ENCODE peak calls at places on chromosomes 1 and 21, in nine cellular contexts. One of them, this sample, is unnamed.

GRCh38 chr1:197481101-197481500 is 213.0 kb downstream of the CRB1 start:
- DNase-seq in pancreas: no peak
- DNase-seq in colonic mucosa: no peak
- DNase-seq in uterus: no peak
- DNase-seq in CD8-positive, alpha-beta memory T cell: peak; percentile 27
- DNase-seq in activated CD8-positive, alpha-beta memory T cell treated with anti-CD3 and anti-CD28 coated beads for 48 hours: no peak
- DNase-seq in NCI-H345: no peak
- DNase-seq in GM13977: no peak
- DNase-seq in MV-4-11: no peak
- DNase-seq in this sample: no peak

GRCh38 chr1:225763815-225764548 is 13.6 kb upstream of the SRP9 start:
- DNase-seq in uterus: no peak
- DNase-seq in CD8-positive, alpha-beta memory T cell: no peak
- DNase-seq in GM13977: no peak
- DNase-seq in NCI-H345: no peak
- DNase-seq in pancreas: no peak
- DNase-seq in activated CD8-positive, alpha-beta memory T cell treated with anti-CD3 and anti-CD28 coated beads for 48 hours: no peak
- DNase-seq in colonic mucosa: peak; percentile 15
- DNase-seq in MV-4-11: peak; percentile 59
- DNase-seq in this sample: peak; percentile 34

GRCh38 chr1:110616587-110616986 is 10.4 kb upstream of the KCNA2 start:
- DNase-seq in activated CD8-positive, alpha-beta memory T cell treated with anti-CD3 and anti-CD28 coated beads for 48 hours: no peak
- DNase-seq in pancreas: no peak
- DNase-seq in GM13977: no peak
- DNase-seq in CD8-positive, alpha-beta memory T cell: no peak
- DNase-seq in uterus: no peak
- DNase-seq in NCI-H345: peak; percentile 95
- DNase-seq in colonic mucosa: no peak
- DNase-seq in MV-4-11: peak; percentile 86
- DNase-seq in this sample: peak; percentile 42

GRCh38 chr1:223534677-223535076 is 130.8 kb downstream of the CAPN8 start:
- DNase-seq in colonic mucosa: no peak
- DNase-seq in CD8-positive, alpha-beta memory T cell: no peak
- DNase-seq in pancreas: no peak
- DNase-seq in MV-4-11: no peak
- DNase-seq in GM13977: no peak
- DNase-seq in activated CD8-positive, alpha-beta memory T cell treated with anti-CD3 and anti-CD28 coated beads for 48 hours: no peak
- DNase-seq in NCI-H345: no peak
- DNase-seq in uterus: no peak
- DNase-seq in this sample: no peak

GRCh38 chr1:111127923-111128643 is 11.8 kb downstream of the DRAM2 start:
- DNase-seq in pancreas: no peak
- DNase-seq in colonic mucosa: no peak
- DNase-seq in CD8-positive, alpha-beta memory T cell: no peak
- DNase-seq in activated CD8-positive, alpha-beta memory T cell treated with anti-CD3 and anti-CD28 coated beads for 48 hours: no peak
- DNase-seq in uterus: no peak
- DNase-seq in MV-4-11: peak; percentile 91
- DNase-seq in NCI-H345: no peak
- DNase-seq in GM13977: no peak
- DNase-seq in this sample: no peak

GRCh38 chr1:200916152-200916551 is 21.5 kb downstream of the INAVA start:
- DNase-seq in MV-4-11: no peak
- DNase-seq in uterus: no peak
- DNase-seq in pancreas: peak; percentile 38
- DNase-seq in CD8-positive, alpha-beta memory T cell: no peak
- DNase-seq in colonic mucosa: no peak
- DNase-seq in NCI-H345: no peak
- DNase-seq in GM13977: no peak
- DNase-seq in activated CD8-positive, alpha-beta memory T cell treated with anti-CD3 and anti-CD28 coated beads for 48 hours: no peak
- DNase-seq in this sample: no peak

GRCh38 chr1:4133541-4133940 is 233.5 kb upstream of the C1orf174 start:
- DNase-seq in activated CD8-positive, alpha-beta memory T cell treated with anti-CD3 and anti-CD28 coated beads for 48 hours: no peak
- DNase-seq in GM13977: no peak
- DNase-seq in uterus: no peak
- DNase-seq in colonic mucosa: no peak
- DNase-seq in MV-4-11: no peak
- DNase-seq in CD8-positive, alpha-beta memory T cell: no peak
- DNase-seq in NCI-H345: no peak
- DNase-seq in pancreas: no peak
- DNase-seq in this sample: no peak

GRCh38 chr1:33516891-33517550 is 44.6 kb downstream of the ZSCAN20 start:
- DNase-seq in NCI-H345: no peak
- DNase-seq in colonic mucosa: no peak
- DNase-seq in MV-4-11: no peak
- DNase-seq in activated CD8-positive, alpha-beta memory T cell treated with anti-CD3 and anti-CD28 coated beads for 48 hours: no peak
- DNase-seq in CD8-positive, alpha-beta memory T cell: no peak
- DNase-seq in GM13977: no peak
- DNase-seq in uterus: no peak
- DNase-seq in pancreas: no peak
- DNase-seq in this sample: no peak

GRCh38 chr1:93137604-93138292 is 42.5 kb downstream of the TMED5 start:
- DNase-seq in NCI-H345: no peak
- DNase-seq in activated CD8-positive, alpha-beta memory T cell treated with anti-CD3 and anti-CD28 coated beads for 48 hours: no peak
- DNase-seq in MV-4-11: no peak
- DNase-seq in pancreas: no peak
- DNase-seq in colonic mucosa: no peak
- DNase-seq in uterus: no peak
- DNase-seq in CD8-positive, alpha-beta memory T cell: no peak
- DNase-seq in GM13977: no peak
- DNase-seq in this sample: peak; percentile 10

GRCh38 chr1:58162952-58163550 is 383.5 kb downstream of the OMA1 start:
- DNase-seq in NCI-H345: peak; percentile 65
- DNase-seq in colonic mucosa: peak; percentile 51
- DNase-seq in MV-4-11: peak; percentile 3
- DNase-seq in pancreas: peak; percentile 51
- DNase-seq in uterus: peak; percentile 36
- DNase-seq in activated CD8-positive, alpha-beta memory T cell treated with anti-CD3 and anti-CD28 coated beads for 48 hours: no peak
- DNase-seq in GM13977: no peak
- DNase-seq in CD8-positive, alpha-beta memory T cell: no peak
- DNase-seq in this sample: peak; percentile 70

GRCh38 chr1:85359874-85360708 is 83.7 kb upstream of the BCL10 start:
- DNase-seq in colonic mucosa: no peak
- DNase-seq in activated CD8-positive, alpha-beta memory T cell treated with anti-CD3 and anti-CD28 coated beads for 48 hours: no peak
- DNase-seq in MV-4-11: no peak
- DNase-seq in CD8-positive, alpha-beta memory T cell: no peak
- DNase-seq in uterus: no peak
- DNase-seq in pancreas: no peak
- DNase-seq in GM13977: no peak
- DNase-seq in NCI-H345: no peak
- DNase-seq in this sample: peak; percentile 41

GRCh38 chr1:33096358-33097005 is 15.5 kb downstream of the AZIN2 start:
- DNase-seq in MV-4-11: no peak
- DNase-seq in uterus: no peak
- DNase-seq in pancreas: no peak
- DNase-seq in CD8-positive, alpha-beta memory T cell: no peak
- DNase-seq in NCI-H345: no peak
- DNase-seq in GM13977: no peak
- DNase-seq in colonic mucosa: no peak
- DNase-seq in activated CD8-positive, alpha-beta memory T cell treated with anti-CD3 and anti-CD28 coated beads for 48 hours: no peak
- DNase-seq in this sample: peak; percentile 82

GRCh38 chr1:7069888-7070287 is 284.6 kb downstream of the CAMTA1 start:
- DNase-seq in MV-4-11: no peak
- DNase-seq in CD8-positive, alpha-beta memory T cell: no peak
- DNase-seq in NCI-H345: no peak
- DNase-seq in GM13977: no peak
- DNase-seq in activated CD8-positive, alpha-beta memory T cell treated with anti-CD3 and anti-CD28 coated beads for 48 hours: no peak
- DNase-seq in uterus: no peak
- DNase-seq in pancreas: no peak
- DNase-seq in colonic mucosa: no peak
- DNase-seq in this sample: peak; percentile 6

GRCh38 chr1:86409416-86410021 is 13.4 kb upstream of the ODF2L start:
- DNase-seq in uterus: no peak
- DNase-seq in MV-4-11: peak; percentile 87
- DNase-seq in pancreas: no peak
- DNase-seq in GM13977: no peak
- DNase-seq in CD8-positive, alpha-beta memory T cell: no peak
- DNase-seq in NCI-H345: peak; percentile 67
- DNase-seq in activated CD8-positive, alpha-beta memory T cell treated with anti-CD3 and anti-CD28 coated beads for 48 hours: no peak
- DNase-seq in colonic mucosa: no peak
- DNase-seq in this sample: peak; percentile 24

GRCh38 chr21:38908537-38908936 is 102.8 kb downstream of the ETS2 start:
- DNase-seq in GM13977: no peak
- DNase-seq in colonic mucosa: no peak
- DNase-seq in uterus: no peak
- DNase-seq in activated CD8-positive, alpha-beta memory T cell treated with anti-CD3 and anti-CD28 coated beads for 48 hours: no peak
- DNase-seq in NCI-H345: no peak
- DNase-seq in MV-4-11: peak; percentile 54
- DNase-seq in pancreas: no peak
- DNase-seq in CD8-positive, alpha-beta memory T cell: no peak
- DNase-seq in this sample: no peak

GRCh38 chr1:232130815-232131474 is 499.0 kb downstream of the SIPA1L2 start:
- DNase-seq in MV-4-11: no peak
- DNase-seq in uterus: no peak
- DNase-seq in GM13977: no peak
- DNase-seq in pancreas: no peak
- DNase-seq in NCI-H345: no peak
- DNase-seq in activated CD8-positive, alpha-beta memory T cell treated with anti-CD3 and anti-CD28 coated beads for 48 hours: no peak
- DNase-seq in colonic mucosa: no peak
- DNase-seq in CD8-positive, alpha-beta memory T cell: no peak
- DNase-seq in this sample: peak; percentile 23

GRCh38 chr1:28044399-28044798 is 44.0 kb downstream of the EYA3 start:
- DNase-seq in MV-4-11: no peak
- DNase-seq in GM13977: no peak
- DNase-seq in uterus: no peak
- DNase-seq in NCI-H345: no peak
- DNase-seq in CD8-positive, alpha-beta memory T cell: no peak
- DNase-seq in activated CD8-positive, alpha-beta memory T cell treated with anti-CD3 and anti-CD28 coated beads for 48 hours: no peak
- DNase-seq in pancreas: no peak
- DNase-seq in colonic mucosa: no peak
- DNase-seq in this sample: no peak

GRCh38 chr1:46767649-46768282 is 31.1 kb upstream of the CYP4B1 start:
- DNase-seq in CD8-positive, alpha-beta memory T cell: no peak
- DNase-seq in uterus: no peak
- DNase-seq in pancreas: no peak
- DNase-seq in MV-4-11: no peak
- DNase-seq in NCI-H345: no peak
- DNase-seq in GM13977: no peak
- DNase-seq in colonic mucosa: no peak
- DNase-seq in activated CD8-positive, alpha-beta memory T cell treated with anti-CD3 and anti-CD28 coated beads for 48 hours: no peak
- DNase-seq in this sample: no peak

GRCh38 chr1:231072502-231072901 is 32.4 kb upstream of the FAM89A start:
- DNase-seq in NCI-H345: no peak
- DNase-seq in GM13977: no peak
- DNase-seq in pancreas: no peak
- DNase-seq in CD8-positive, alpha-beta memory T cell: no peak
- DNase-seq in activated CD8-positive, alpha-beta memory T cell treated with anti-CD3 and anti-CD28 coated beads for 48 hours: no peak
- DNase-seq in uterus: no peak
- DNase-seq in MV-4-11: no peak
- DNase-seq in colonic mucosa: no peak
- DNase-seq in this sample: no peak

GRCh38 chr1:158506369-158506987 is 34.5 kb downstream of the OR10R2 start:
- DNase-seq in activated CD8-positive, alpha-beta memory T cell treated with anti-CD3 and anti-CD28 coated beads for 48 hours: no peak
- DNase-seq in GM13977: peak; percentile 11
- DNase-seq in uterus: no peak
- DNase-seq in MV-4-11: peak; percentile 37
- DNase-seq in CD8-positive, alpha-beta memory T cell: no peak
- DNase-seq in NCI-H345: no peak
- DNase-seq in pancreas: no peak
- DNase-seq in colonic mucosa: peak; percentile 26
- DNase-seq in this sample: peak; percentile 13

GRCh38 chr1:179781962-179782361 is 38.9 kb downstream of the FAM163A start:
- DNase-seq in colonic mucosa: peak; percentile 46
- DNase-seq in NCI-H345: no peak
- DNase-seq in CD8-positive, alpha-beta memory T cell: no peak
- DNase-seq in pancreas: no peak
- DNase-seq in GM13977: no peak
- DNase-seq in MV-4-11: no peak
- DNase-seq in uterus: peak; percentile 51
- DNase-seq in activated CD8-positive, alpha-beta memory T cell treated with anti-CD3 and anti-CD28 coated beads for 48 hours: no peak
- DNase-seq in this sample: no peak

GRCh38 chr1:210558302-210558701 is 229.6 kb downstream of the HHAT start:
- DNase-seq in uterus: no peak
- DNase-seq in NCI-H345: peak; percentile 72
- DNase-seq in pancreas: peak; percentile 61
- DNase-seq in GM13977: no peak
- DNase-seq in CD8-positive, alpha-beta memory T cell: no peak
- DNase-seq in activated CD8-positive, alpha-beta memory T cell treated with anti-CD3 and anti-CD28 coated beads for 48 hours: no peak
- DNase-seq in MV-4-11: no peak
- DNase-seq in colonic mucosa: no peak
- DNase-seq in this sample: peak; percentile 1

GRCh38 chr1:150507912-150508864 is at the start of gene ECM1:
- DNase-seq in NCI-H345: no peak
- DNase-seq in activated CD8-positive, alpha-beta memory T cell treated with anti-CD3 and anti-CD28 coated beads for 48 hours: no peak
- DNase-seq in uterus: peak; percentile 68
- DNase-seq in pancreas: no peak
- DNase-seq in CD8-positive, alpha-beta memory T cell: no peak
- DNase-seq in colonic mucosa: peak; percentile 56
- DNase-seq in GM13977: no peak
- DNase-seq in MV-4-11: peak; percentile 66
- DNase-seq in this sample: peak; percentile 86

GRCh38 chr1:202084791-202085681 is 37.7 kb upstream of the GPR37L1 start:
- DNase-seq in NCI-H345: peak; percentile 94
- DNase-seq in activated CD8-positive, alpha-beta memory T cell treated with anti-CD3 and anti-CD28 coated beads for 48 hours: no peak
- DNase-seq in pancreas: peak; percentile 59
- DNase-seq in uterus: no peak
- DNase-seq in GM13977: no peak
- DNase-seq in CD8-positive, alpha-beta memory T cell: no peak
- DNase-seq in colonic mucosa: peak; percentile 93
- DNase-seq in MV-4-11: no peak
- DNase-seq in this sample: no peak

GRCh38 chr21:45421846-45422775 is 17.1 kb downstream of the COL18A1 start:
- DNase-seq in CD8-positive, alpha-beta memory T cell: no peak
- DNase-seq in activated CD8-positive, alpha-beta memory T cell treated with anti-CD3 and anti-CD28 coated beads for 48 hours: no peak
- DNase-seq in colonic mucosa: no peak
- DNase-seq in uterus: no peak
- DNase-seq in pancreas: peak; percentile 27
- DNase-seq in GM13977: no peak
- DNase-seq in MV-4-11: no peak
- DNase-seq in NCI-H345: no peak
- DNase-seq in this sample: no peak

GRCh38 chr1:7456683-7457082 is 314.4 kb upstream of the VAMP3 start:
- DNase-seq in CD8-positive, alpha-beta memory T cell: no peak
- DNase-seq in colonic mucosa: no peak
- DNase-seq in MV-4-11: no peak
- DNase-seq in activated CD8-positive, alpha-beta memory T cell treated with anti-CD3 and anti-CD28 coated beads for 48 hours: no peak
- DNase-seq in uterus: no peak
- DNase-seq in pancreas: peak; percentile 81
- DNase-seq in NCI-H345: peak; percentile 69
- DNase-seq in GM13977: no peak
- DNase-seq in this sample: no peak

GRCh38 chr1:180386740-180387367 is 115.5 kb downstream of the ACBD6 start:
- DNase-seq in activated CD8-positive, alpha-beta memory T cell treated with anti-CD3 and anti-CD28 coated beads for 48 hours: no peak
- DNase-seq in colonic mucosa: no peak
- DNase-seq in NCI-H345: no peak
- DNase-seq in CD8-positive, alpha-beta memory T cell: no peak
- DNase-seq in MV-4-11: no peak
- DNase-seq in uterus: no peak
- DNase-seq in pancreas: no peak
- DNase-seq in GM13977: peak; percentile 5
- DNase-seq in this sample: no peak

GRCh38 chr21:22201142-22201541 is 1202.9 kb downstream of the NCAM2 start:
- DNase-seq in activated CD8-positive, alpha-beta memory T cell treated with anti-CD3 and anti-CD28 coated beads for 48 hours: no peak
- DNase-seq in pancreas: no peak
- DNase-seq in GM13977: no peak
- DNase-seq in uterus: no peak
- DNase-seq in CD8-positive, alpha-beta memory T cell: no peak
- DNase-seq in MV-4-11: no peak
- DNase-seq in colonic mucosa: no peak
- DNase-seq in NCI-H345: no peak
- DNase-seq in this sample: no peak

GRCh38 chr1:19388980-19389379 is 76.9 kb downstream of the SLC66A1 start:
- DNase-seq in CD8-positive, alpha-beta memory T cell: no peak
- DNase-seq in activated CD8-positive, alpha-beta memory T cell treated with anti-CD3 and anti-CD28 coated beads for 48 hours: no peak
- DNase-seq in pancreas: no peak
- DNase-seq in GM13977: no peak
- DNase-seq in uterus: no peak
- DNase-seq in colonic mucosa: no peak
- DNase-seq in MV-4-11: no peak
- DNase-seq in NCI-H345: no peak
- DNase-seq in this sample: no peak

GRCh38 chr1:27544818-27545612 is 55.0 kb upstream of the WASF2 start:
- DNase-seq in GM13977: no peak
- DNase-seq in colonic mucosa: no peak
- DNase-seq in activated CD8-positive, alpha-beta memory T cell treated with anti-CD3 and anti-CD28 coated beads for 48 hours: no peak
- DNase-seq in CD8-positive, alpha-beta memory T cell: no peak
- DNase-seq in uterus: peak; percentile 71
- DNase-seq in MV-4-11: no peak
- DNase-seq in pancreas: no peak
- DNase-seq in NCI-H345: no peak
- DNase-seq in this sample: no peak

GRCh38 chr1:50531027-50531426 is 107.8 kb upstream of the DMRTA2 start:
- DNase-seq in uterus: no peak
- DNase-seq in activated CD8-positive, alpha-beta memory T cell treated with anti-CD3 and anti-CD28 coated beads for 48 hours: no peak
- DNase-seq in NCI-H345: no peak
- DNase-seq in GM13977: no peak
- DNase-seq in pancreas: no peak
- DNase-seq in colonic mucosa: no peak
- DNase-seq in CD8-positive, alpha-beta memory T cell: no peak
- DNase-seq in MV-4-11: no peak
- DNase-seq in this sample: peak; percentile 5